ENCODE peak calls at places on chromosomes 4 and X, in eight cellular contexts. O, Z, B, Y, G, F, J and A are unnamed samples.

GRCh38 chr4:57763070-57763469 is 652.9 kb upstream of the IGFBP7 start:
- DNase-seq in O (no peak), Z (no peak), B (no peak), Y (no peak), G (no peak), F (no peak), J (no peak), A (no peak)

GRCh38 chr4:48831532-48832015 is 686 bp downstream of the OCIAD1 start:
- DNase-seq in O (peak; percentile 23), Z (no peak), B (no peak), Y (no peak), G (peak; percentile 2), F (no peak), J (no peak), A (no peak)

GRCh38 chr4:69321153-69321729 is 41.0 kb downstream of the UGT2B28 start:
- DNase-seq in O (no peak), Z (no peak), B (no peak), Y (no peak), G (no peak), F (no peak), J (no peak), A (no peak)

GRCh38 chr4:138540056-138540800 is 298.1 kb upstream of the SLC7A11 start:
- DNase-seq in O (no peak), Z (no peak), B (no peak), Y (no peak), G (no peak), F (no peak), J (no peak), A (no peak)

GRCh38 chr4:78320353-78320935 is 231.1 kb upstream of the ANXA3 start:
- DNase-seq in O (no peak), Z (no peak), B (no peak), Y (no peak), G (no peak), F (no peak), J (no peak), A (no peak)

GRCh38 chrX:119809185-119809666 is 17.8 kb upstream of the RPL39 start:
- DNase-seq in O (peak; percentile 41), Z (no peak), B (no peak), Y (no peak), G (no peak), F (no peak), J (no peak), A (no peak)

GRCh38 chr4:55036405-55036804 is 89.0 kb downstream of the KDR start:
- DNase-seq in O (no peak), Z (no peak), B (no peak), Y (no peak), G (no peak), F (no peak), J (no peak), A (peak; percentile 45)

GRCh38 chr4:159010100-159010499 is 92.8 kb upstream of the RAPGEF2 start:
- DNase-seq in O (no peak), Z (no peak), B (no peak), Y (no peak), G (no peak), F (no peak), J (no peak), A (no peak)

GRCh38 chr4:89411539-89411938 is 103.9 kb upstream of the GPRIN3 start:
- DNase-seq in O (no peak), Z (no peak), B (no peak), Y (no peak), G (no peak), F (no peak), J (no peak), A (no peak)

GRCh38 chrX:22629105-22629725 is 356.5 kb downstream of the CBLL2 start:
- DNase-seq in O (peak; percentile 48), Z (no peak), B (no peak), Y (no peak), G (peak; percentile 22), F (no peak), J (no peak), A (no peak)

GRCh38 chrX:80335062-80335830 is 85.0 kb upstream of the TENT5D start:
- DNase-seq in O (peak; percentile 7), Z (peak; percentile 37), B (peak; percentile 5), Y (peak; percentile 8), G (no peak), F (peak; percentile 79), J (no peak), A (peak; percentile 81)

GRCh38 chrX:136258951-136259350 is 7.8 kb upstream of the MAP7D3 start:
- DNase-seq in O (no peak), Z (no peak), B (no peak), Y (no peak), G (no peak), F (no peak), J (no peak), A (no peak)

GRCh38 chrX:69137371-69137881 is 27.8 kb downstream of the PJA1 start:
- DNase-seq in O (peak; percentile 82), Z (no peak), B (no peak), Y (no peak), G (peak; percentile 59), F (no peak), J (no peak), A (peak; percentile 49)

GRCh38 chrX:100625985-100626491 is 10.6 kb downstream of the TSPAN6 start:
- DNase-seq in O (no peak), Z (no peak), B (peak; percentile 21), Y (no peak), G (no peak), F (no peak), J (no peak), A (no peak)

GRCh38 chr4:171281359-171281758 is 531.8 kb upstream of the GALNTL6 start:
- DNase-seq in O (no peak), Z (no peak), B (no peak), Y (no peak), G (no peak), F (no peak), J (no peak), A (no peak)

GRCh38 chrX:17475820-17476219 is 100.8 kb downstream of the NHS start:
- DNase-seq in O (peak; percentile 36), Z (no peak), B (no peak), Y (no peak), G (no peak), F (no peak), J (no peak), A (no peak)

GRCh38 chr4:94488667-94489066 is 36.9 kb downstream of the PDLIM5 start:
- DNase-seq in O (no peak), Z (no peak), B (no peak), Y (no peak), G (no peak), F (no peak), J (no peak), A (no peak)

GRCh38 chr4:122621010-122621616 is at the start of gene IL21:
- DNase-seq in O (no peak), Z (no peak), B (peak; percentile 61), Y (peak; percentile 27), G (no peak), F (no peak), J (no peak), A (no peak)

GRCh38 chr4:7752649-7753048 is 187.0 kb downstream of the AFAP1 start:
- DNase-seq in O (no peak), Z (no peak), B (no peak), Y (no peak), G (no peak), F (no peak), J (no peak), A (no peak)

GRCh38 chr4:99219479-99219878 is 433 bp upstream of the ADH6 start:
- DNase-seq in O (no peak), Z (no peak), B (no peak), Y (no peak), G (no peak), F (no peak), J (no peak), A (no peak)

GRCh38 chrX:30635630-30636029 is 17.6 kb upstream of the GK start:
- DNase-seq in O (peak; percentile 24), Z (no peak), B (peak; percentile 19), Y (peak; percentile 19), G (peak; percentile 19), F (no peak), J (no peak), A (no peak)

GRCh38 chr4:123409301-123409700 is 12.7 kb downstream of the SPRY1 start:
- DNase-seq in O (peak; percentile 57), Z (no peak), B (no peak), Y (no peak), G (no peak), F (no peak), J (no peak), A (no peak)

GRCh38 chrX:26908218-26908617 is 554.9 kb downstream of the PPP4R3C start:
- DNase-seq in O (no peak), Z (no peak), B (no peak), Y (no peak), G (no peak), F (no peak), J (no peak), A (no peak)

GRCh38 chrX:127058220-127058619 is 238.7 kb downstream of the PRR32 start:
- DNase-seq in O (no peak), Z (no peak), B (no peak), Y (no peak), G (no peak), F (no peak), J (no peak), A (no peak)

GRCh38 chr4:111404673-111405072 is 740.6 kb upstream of the FAM241A start:
- DNase-seq in O (no peak), Z (no peak), B (no peak), Y (no peak), G (no peak), F (no peak), J (no peak), A (no peak)

GRCh38 chr4:158253350-158253980 is 43.2 kb downstream of the TMEM144 start:
- DNase-seq in O (peak; percentile 72), Z (peak; percentile 43), B (peak; percentile 76), Y (peak; percentile 44), G (peak; percentile 37), F (no peak), J (peak; percentile 42), A (no peak)

GRCh38 chr4:153764611-153765368 is 5.0 kb upstream of the RNF175 start:
- DNase-seq in O (no peak), Z (no peak), B (no peak), Y (no peak), G (no peak), F (no peak), J (no peak), A (no peak)

GRCh38 chrX:151176351-151176750 is at the start of gene GPR50:
- DNase-seq in O (no peak), Z (no peak), B (no peak), Y (no peak), G (no peak), F (no peak), J (no peak), A (no peak)

GRCh38 chr4:73885570-73886230 is 16.5 kb downstream of the CXCL1 start:
- DNase-seq in O (peak; percentile 35), Z (no peak), B (no peak), Y (no peak), G (no peak), F (no peak), J (no peak), A (no peak)

GRCh38 chr4:107253579-107254068 is 217.5 kb upstream of the DKK2 start:
- DNase-seq in O (no peak), Z (no peak), B (no peak), Y (no peak), G (no peak), F (no peak), J (no peak), A (no peak)

GRCh38 chr4:112144546-112145325 is 518 bp upstream of the FAM241A start:
- DNase-seq in O (no peak), Z (no peak), B (no peak), Y (no peak), G (no peak), F (no peak), J (no peak), A (no peak)

GRCh38 chr4:174119818-174120217 is 163.6 kb downstream of the FBXO8 start:
- DNase-seq in O (no peak), Z (no peak), B (no peak), Y (no peak), G (no peak), F (no peak), J (no peak), A (no peak)

GRCh38 chrX:69107231-69107739 is 58.0 kb downstream of the PJA1 start:
- DNase-seq in O (peak; percentile 61), Z (no peak), B (no peak), Y (no peak), G (no peak), F (no peak), J (no peak), A (peak; percentile 80)

GRCh38 chr4:998096-998691 is 5.0 kb upstream of the SLC26A1 start:
- DNase-seq in O (no peak), Z (no peak), B (no peak), Y (no peak), G (no peak), F (no peak), J (no peak), A (no peak)